ENCODE peak calls at places on chromosomes 6 and 20, in five cellular contexts. R is HCT116, Y is B cell, W is head of caudate nucleus, S is T-helper 1 cell. T is an unnamed sample.

GRCh38 chr6:116462516-116462915 is 1.3 kb downstream of the CALHM6 start:
- DNase-seq in S (no peak), R (no peak), Y (no peak), W (no peak), T (no peak)

GRCh38 chr20:32484221-32485125 is 100.7 kb downstream of the NOL4L start:
- DNase-seq in W (no peak), R (no peak), S (peak), Y (peak), T (peak)

GRCh38 chr6:27250955-27251671 is 3.6 kb downstream of the PRSS16 start:
- DNase-seq in R (peak), W (peak), Y (peak), S (peak), T (no peak)

GRCh38 chr6:35610830-35611229 is 77.9 kb downstream of the FKBP5 start:
- DNase-seq in S (no peak), R (no peak), W (no peak), Y (no peak), T (no peak)

GRCh38 chr6:142413111-142413510 is 111.3 kb downstream of the ADGRG6 start:
- DNase-seq in Y (no peak), S (no peak), W (no peak), R (no peak), T (no peak)

GRCh38 chr6:1409774-1410465 is 20.5 kb downstream of the FOXF2 start:
- DNase-seq in S (no peak), W (no peak), R (no peak), Y (no peak), T (no peak)

GRCh38 chr6:168515376-168515775 is 74.4 kb downstream of the SMOC2 start:
- DNase-seq in R (no peak), S (no peak), Y (no peak), W (no peak), T (no peak)

GRCh38 chr6:40915165-40915564 is 123.9 kb downstream of the UNC5CL start:
- DNase-seq in R (no peak), S (no peak), W (no peak), Y (no peak), T (no peak)

GRCh38 chr20:40326794-40327193 is 362.2 kb downstream of the MAFB start:
- DNase-seq in S (no peak), W (no peak), Y (no peak), R (no peak), T (no peak)

GRCh38 chr20:35306931-35307517 is 14.8 kb upstream of the FAM83C start:
- DNase-seq in Y (no peak), S (no peak), R (peak), W (peak), T (no peak)

GRCh38 chr6:39882567-39882953 is 51.7 kb downstream of the MOCS1 start:
- DNase-seq in S (no peak), W (no peak), R (no peak), Y (no peak), T (peak)

GRCh38 chr6:73286752-73287151 is 23.8 kb upstream of the KHDC1 start:
- DNase-seq in R (no peak), S (no peak), W (no peak), Y (no peak), T (no peak)

GRCh38 chr20:37914672-37915433 is 11.9 kb downstream of the VSTM2L start:
- DNase-seq in S (no peak), R (no peak), Y (peak), W (no peak), T (no peak)

GRCh38 chr6:81834141-81834621 is 81.7 kb upstream of the TENT5A start:
- DNase-seq in S (no peak), R (no peak), Y (no peak), W (no peak), T (no peak)

GRCh38 chr20:62549499-62550086 is 73.8 kb upstream of the GATA5 start:
- DNase-seq in S (no peak), W (no peak), Y (no peak), R (no peak), T (peak)

GRCh38 chr20:57031867-57032355 is 234.5 kb downstream of the BMP7 start:
- DNase-seq in W (no peak), Y (no peak), S (no peak), R (no peak), T (no peak)

GRCh38 chr6:14441371-14441781 is 323.8 kb downstream of the CD83 start:
- DNase-seq in Y (no peak), W (no peak), R (no peak), S (no peak), T (peak)

GRCh38 chr6:63897952-63898351 is 262.4 kb downstream of the PHF3 start:
- DNase-seq in W (no peak), S (no peak), Y (no peak), R (no peak), T (no peak)

GRCh38 chr6:1686117-1687098 is 76.7 kb downstream of the FOXC1 start:
- DNase-seq in R (no peak), Y (no peak), S (no peak), W (no peak), T (no peak)

GRCh38 chr6:118677193-118677592 is 25.8 kb upstream of the CEP85L start:
- DNase-seq in S (no peak), R (no peak), W (no peak), Y (no peak), T (no peak)

GRCh38 chr6:105485456-105485855 is 82.6 kb upstream of the PREP start:
- DNase-seq in W (no peak), S (no peak), R (no peak), Y (no peak), T (no peak)

GRCh38 chr6:25012657-25013056 is 76.9 kb upstream of the RIPOR2 start:
- DNase-seq in W (no peak), Y (no peak), R (no peak), S (no peak), T (no peak)